ENCODE peak calls at places on chromosomes 7 and 10, in ten cellular contexts. H is OCI-LY7; S is chondrocyte; P is foreskin keratinocyte; E is A549; M is nephron progenitor cell; I is upper lobe of right lung; Q is astrocyte of the spinal cord; V is fibroblast of lung; D is CD4-positive, alpha-beta T cell. Y is an unnamed sample.

GRCh38 chr7:116802144-116802747 is 60.1 kb upstream of the CAPZA2 start:
- DNase-seq in Q (peak), S (no peak), E (no peak), V (peak), I (no peak), P (no peak), M (no peak), H (no peak), D (no peak), Y (peak)

GRCh38 chr10:3136336-3136735 is 36.2 kb downstream of the PITRM1 start:
- DNase-seq in D (no peak), S (no peak), Q (no peak), H (no peak), P (no peak), E (no peak), M (no peak), I (no peak), V (no peak), Y (peak)

GRCh38 chr10:89327803-89328441 is at the start of gene IFIT3:
- DNase-seq in E (peak), P (peak), Q (peak), V (peak), D (no peak), H (no peak), S (no peak), I (no peak), M (peak), Y (peak)

GRCh38 chr10:71359364-71360046 is 37.2 kb upstream of the CDH23 start:
- DNase-seq in H (no peak), Q (no peak), S (no peak), D (no peak), V (no peak), I (peak), P (no peak), E (no peak), M (no peak), Y (no peak)

GRCh38 chr7:53473371-53473770 is 437.9 kb downstream of the POM121L12 start:
- DNase-seq in I (no peak), S (no peak), Q (no peak), H (no peak), M (no peak), D (no peak), V (no peak), P (peak), E (no peak), Y (no peak)

GRCh38 chr10:22435650-22436049 is 90.4 kb downstream of the SPAG6 start:
- DNase-seq in D (no peak), P (no peak), V (no peak), S (no peak), E (no peak), I (no peak), M (no peak), H (no peak), Q (no peak), Y (no peak)

GRCh38 chr7:31333301-31333700 is 7.2 kb downstream of the NEUROD6 start:
- DNase-seq in H (no peak), M (no peak), D (no peak), V (no peak), P (no peak), S (no peak), E (no peak), Q (no peak), I (no peak), Y (no peak)

GRCh38 chr10:11823989-11824346 is 812 bp downstream of the PROSER2 start:
- DNase-seq in P (no peak), Q (peak), E (no peak), H (no peak), V (peak), M (no peak), S (no peak), D (no peak), I (no peak), Y (peak)

GRCh38 chr10:509361-510102 is 179.9 kb downstream of the DIP2C start:
- DNase-seq in I (peak), M (no peak), Q (no peak), D (no peak), P (no peak), E (no peak), V (no peak), H (no peak), S (peak), Y (no peak)

GRCh38 chr7:157004839-157005455 is 5.5 kb downstream of the MNX1 start:
- DNase-seq in Q (no peak), M (no peak), V (no peak), P (no peak), I (peak), E (no peak), D (no peak), S (no peak), H (no peak), Y (no peak)

GRCh38 chr10:117543999-117544728 is 1.6 kb downstream of the EMX2 start:
- DNase-seq in P (peak), D (no peak), V (no peak), M (peak), H (no peak), I (no peak), Q (no peak), E (no peak), S (no peak), Y (no peak)

GRCh38 chr10:72506474-72506873 is 119.4 kb downstream of the MICU1 start:
- DNase-seq in I (no peak), S (no peak), P (no peak), M (no peak), V (no peak), H (no peak), D (no peak), Q (no peak), E (no peak), Y (no peak)

GRCh38 chr7:12827920-12828319 is 140.5 kb downstream of the ARL4A start:
- DNase-seq in I (no peak), V (peak), E (no peak), M (no peak), D (no peak), Q (peak), H (no peak), P (peak), S (no peak), Y (peak)

GRCh38 chr7:38276096-38276857 is 2.8 kb upstream of the TARP start:
- DNase-seq in D (no peak), V (no peak), Q (no peak), H (no peak), M (no peak), E (no peak), P (no peak), S (no peak), I (no peak), Y (no peak)

DNA sequence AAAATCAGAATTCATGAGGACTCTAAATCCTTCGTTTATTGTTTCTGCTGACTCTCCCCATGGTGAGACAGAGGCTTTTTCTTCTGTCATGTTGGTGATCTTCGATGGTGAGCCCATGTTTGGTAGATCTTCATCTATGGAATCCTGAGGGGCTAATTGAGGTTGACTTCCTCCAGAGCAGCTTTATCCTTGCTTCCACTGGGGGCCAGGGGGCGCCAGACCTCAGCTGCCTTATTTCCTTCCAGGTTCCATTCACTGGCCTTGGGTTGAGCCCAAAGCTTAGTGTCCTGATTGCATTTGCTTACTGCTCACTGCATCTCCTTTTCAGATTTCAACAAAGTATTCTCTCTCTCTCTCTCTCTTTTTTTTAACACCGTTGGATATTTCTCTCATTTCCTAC is 80.7 kb downstream of the GCC1 start:
- DNase-seq in M (peak), I (no peak), E (no peak), V (no peak), D (no peak), S (no peak), P (no peak), H (peak), Q (peak), Y (peak)
- TF ChIP-seq CTCF in M (peak), I (peak), E (peak), V (peak), D (peak), S (peak), P (peak), H (peak), Q (peak), Y (peak)

GRCh38 chr7:129376778-129377700 is 57.2 kb upstream of the STRIP2 start:
- DNase-seq in D (no peak), P (no peak), V (peak), I (no peak), H (no peak), Q (peak), S (no peak), M (no peak), E (no peak), Y (peak)
- TF ChIP-seq CTCF in D (peak), P (no peak), V (no peak), I (no peak), H (peak), Q (no peak), S (peak), M (no peak), E (peak), Y (no peak)

DNA sequence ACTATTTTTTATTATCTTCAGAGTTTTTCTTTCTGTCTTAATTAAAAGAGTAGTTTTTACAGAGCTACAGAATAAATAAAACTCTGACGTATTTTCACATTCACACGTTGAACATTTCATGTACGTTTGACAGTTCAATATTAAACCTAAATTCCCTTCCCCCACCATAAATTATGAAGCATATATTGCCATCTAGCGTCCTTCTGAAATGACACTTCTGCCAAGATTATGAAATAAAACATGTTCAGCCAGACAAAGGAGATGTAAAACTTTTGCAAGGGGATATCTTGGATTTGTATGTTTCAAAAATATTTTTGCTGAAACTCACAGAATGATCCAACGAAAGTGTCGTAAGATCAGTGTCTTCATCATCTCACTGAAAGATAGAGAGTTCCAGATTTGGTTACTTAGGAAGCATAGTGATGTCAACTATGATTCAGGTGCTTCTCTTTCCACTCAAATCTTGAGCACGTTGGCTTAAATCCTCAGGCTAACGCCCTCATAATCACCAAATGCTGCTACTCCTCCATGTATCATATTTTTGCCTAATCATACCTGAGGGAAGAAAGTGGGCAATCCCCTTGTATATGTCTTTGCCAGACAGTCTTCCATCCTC is 904.3 kb downstream of the XPNPEP1 start:
- DNase-seq in Q (no peak), M (no peak), D (no peak), I (no peak), E (no peak), H (peak), V (no peak), P (peak), S (no peak), Y (peak)
- TF ChIP-seq CTCF in Q (no peak), M (no peak), D (no peak), I (peak), E (no peak), H (peak), V (no peak), P (peak), S (peak), Y (no peak)

DNA sequence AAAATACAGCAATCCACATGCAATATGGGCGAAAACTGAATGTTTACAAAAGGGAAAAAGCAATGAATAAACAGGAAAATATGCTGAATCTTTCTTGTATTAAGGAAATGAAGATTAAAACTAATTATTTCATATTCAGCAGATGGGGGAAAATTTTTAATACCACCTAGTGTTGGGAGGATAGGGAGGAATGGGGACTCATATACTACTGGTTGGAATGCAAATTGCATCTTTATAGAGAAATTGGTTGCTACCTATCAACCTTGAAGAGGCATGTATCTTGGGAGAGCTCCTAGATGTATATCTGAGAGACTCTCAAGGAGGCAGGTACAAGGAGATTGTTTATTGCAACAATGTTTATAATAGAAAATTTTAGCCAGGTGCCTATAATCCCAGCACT is 101.4 kb downstream of the CREM start:
- DNase-seq in I (no peak), H (no peak), S (no peak), P (no peak), E (peak), Q (no peak), D (no peak), V (no peak), M (no peak), Y (no peak)
- TF ChIP-seq CTCF in I (no peak), H (no peak), S (peak), P (peak), E (no peak), Q (no peak), D (no peak), V (no peak), M (no peak), Y (no peak)

GRCh38 chr10:26628395-26628794 is 69.1 kb upstream of the PDSS1 start:
- DNase-seq in H (no peak), I (no peak), M (no peak), Q (no peak), D (no peak), S (no peak), P (no peak), E (no peak), V (no peak), Y (no peak)

GRCh38 chr10:26624017-26624416 is 73.5 kb upstream of the PDSS1 start:
- DNase-seq in S (no peak), I (no peak), D (no peak), M (no peak), Q (no peak), P (no peak), V (no peak), H (no peak), E (no peak), Y (no peak)

GRCh38 chr10:26622891-26623290 is 74.6 kb upstream of the PDSS1 start:
- DNase-seq in H (no peak), P (no peak), V (no peak), Q (no peak), I (no peak), D (no peak), S (no peak), E (no peak), M (no peak), Y (no peak)

GRCh38 chr10:26626066-26626465 is 71.4 kb upstream of the PDSS1 start:
- DNase-seq in P (no peak), S (no peak), I (no peak), Q (no peak), D (no peak), M (no peak), E (no peak), V (no peak), H (no peak), Y (no peak)

GRCh38 chr10:26627320-26627719 is 70.2 kb upstream of the PDSS1 start:
- DNase-seq in V (no peak), P (no peak), I (no peak), M (no peak), D (no peak), S (no peak), Q (no peak), H (no peak), E (peak), Y (no peak)
- TF ChIP-seq CTCF in V (no peak), P (peak), I (no peak), M (no peak), D (no peak), S (no peak), Q (no peak), H (no peak), E (no peak), Y (no peak)

DNA sequence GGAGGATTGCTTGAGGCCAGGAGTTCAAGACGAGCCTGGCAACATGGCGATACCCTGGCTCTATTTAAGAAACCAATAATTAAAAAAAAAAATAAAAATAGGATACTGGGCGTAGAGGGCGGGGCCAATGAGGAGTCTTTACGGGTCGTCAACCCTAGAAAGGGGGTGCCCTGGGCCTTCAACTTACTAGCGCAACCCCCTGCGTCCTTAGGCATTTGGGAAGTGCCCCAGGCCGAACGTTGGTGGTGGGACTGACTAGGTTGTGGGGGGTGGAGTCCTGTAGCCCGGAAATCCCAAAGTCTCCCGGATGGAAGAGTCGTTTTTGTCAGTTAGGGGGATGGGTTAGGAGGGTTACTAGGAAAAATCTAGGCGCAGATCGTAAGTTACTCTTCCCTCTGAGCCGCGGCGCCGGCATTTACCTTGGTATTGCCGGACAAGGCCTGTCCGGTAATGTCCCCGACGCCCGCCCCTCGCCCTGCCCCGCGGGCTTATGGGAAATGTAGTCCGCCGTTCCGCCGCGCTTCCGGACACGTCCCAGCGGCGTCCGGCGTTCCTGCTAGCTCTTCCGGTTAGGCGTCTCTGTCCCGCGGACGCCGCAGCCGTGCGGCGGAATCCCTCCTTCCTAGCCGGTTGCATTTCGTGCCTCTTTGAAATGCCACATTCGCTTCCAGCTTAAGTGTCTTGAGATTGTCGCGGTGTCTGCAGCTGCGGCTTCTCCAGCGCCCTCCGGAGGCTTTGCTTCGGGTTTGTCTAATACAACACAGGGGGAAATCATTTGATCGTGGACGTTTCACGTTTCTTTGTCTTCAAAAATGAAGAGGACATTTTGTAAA is 1.3 kb upstream of the ACBD5 start:
- DNase-seq in V (peak), P (peak), I (peak), D (peak), M (peak), Q (peak), S (peak), H (peak), E (peak), Y (peak)
- TF ChIP-seq CTCF in V (peak), P (peak), I (peak), D (peak), M (peak), Q (peak), S (peak), H (peak), E (peak), Y (peak)

GRCh38 chr10:114711487-114712250 is 53.6 kb upstream of the ABLIM1 start:
- DNase-seq in Q (no peak), P (no peak), M (no peak), I (no peak), H (no peak), D (no peak), E (no peak), S (no peak), V (no peak), Y (no peak)
- TF ChIP-seq CTCF in Q (no peak), P (no peak), M (no peak), I (no peak), H (no peak), D (no peak), E (no peak), S (no peak), V (no peak), Y (no peak)